ENCODE peak calls at places on chromosome 4, in seven cellular contexts. B is testis, P is stomach, G is tibial nerve, V is tibial artery, X is HCT116, W is astrocyte. I is an unnamed sample.

GRCh38 chr4:20354120-20354519 is 102.4 kb downstream of the SLIT2 start:
- DNase-seq in X (no peak), W (no peak), V (no peak), P (no peak), B (no peak), G (no peak), I (no peak)

GRCh38 chr4:168522371-168522770 is 25.5 kb downstream of the PALLD start:
- DNase-seq in W (no peak), B (no peak), G (no peak), P (no peak), V (no peak), X (no peak), I (no peak)

GRCh38 chr4:154332681-154333421 is 158.7 kb downstream of the DCHS2 start:
- DNase-seq in B (peak), P (no peak), V (no peak), W (no peak), G (no peak), X (no peak), I (no peak)

GRCh38 chr4:113678651-113679050 is 82.9 kb downstream of the CAMK2D start:
- DNase-seq in P (no peak), X (no peak), G (no peak), V (no peak), W (no peak), B (no peak), I (no peak)

GRCh38 chr4:101693842-101694398 is 96.6 kb upstream of the BANK1 start:
- DNase-seq in G (no peak), W (no peak), V (no peak), X (no peak), B (no peak), P (no peak), I (peak)

GRCh38 chr4:138775890-138776289 is 239.7 kb upstream of the NOCT start:
- DNase-seq in B (no peak), W (no peak), V (no peak), G (no peak), X (no peak), P (no peak), I (no peak)

GRCh38 chr4:153232768-153233167 is 28.5 kb downstream of the TRIM2 start:
- DNase-seq in V (no peak), B (no peak), P (peak), W (no peak), G (no peak), X (peak), I (no peak)

GRCh38 chr4:89303177-89303576 is 4.4 kb downstream of the GPRIN3 start:
- DNase-seq in P (no peak), V (no peak), W (no peak), B (no peak), X (no peak), G (no peak), I (no peak)

GRCh38 chr4:27714073-27714472 is 853.4 kb downstream of the STIM2 start:
- DNase-seq in V (no peak), X (no peak), W (no peak), P (no peak), G (no peak), B (no peak), I (peak)

GRCh38 chr4:15688056-15688455 is 6.4 kb downstream of the FAM200B start:
- DNase-seq in V (no peak), G (no peak), W (no peak), P (no peak), X (no peak), B (no peak), I (no peak)

GRCh38 chr4:166165829-166166420 is 292.9 kb downstream of the TLL1 start:
- DNase-seq in G (no peak), B (peak), X (peak), V (no peak), P (no peak), W (peak), I (peak)

GRCh38 chr4:22052076-22052475 is 103.5 kb upstream of the KCNIP4 start:
- DNase-seq in G (no peak), W (no peak), X (no peak), V (no peak), B (no peak), P (no peak), I (no peak)

GRCh38 chr4:71221510-71222466 is 117.0 kb upstream of the SLC4A4 start:
- DNase-seq in G (no peak), W (no peak), P (no peak), V (no peak), B (no peak), X (no peak), I (no peak)

GRCh38 chr4:159455675-159456235 is 352.9 kb downstream of the RAPGEF2 start:
- DNase-seq in G (no peak), B (peak), X (peak), W (peak), P (no peak), V (no peak), I (peak)

GRCh38 chr4:3442959-3443749 is 1.4 kb downstream of the HGFAC start:
- DNase-seq in B (peak), G (no peak), V (no peak), P (peak), W (no peak), X (no peak), I (peak)

GRCh38 chr4:71752383-71753042 is 31.4 kb downstream of the GC start:
- DNase-seq in V (no peak), X (no peak), B (no peak), P (no peak), W (no peak), G (no peak), I (no peak)

GRCh38 chr4:113406723-113407016 is 354.9 kb downstream of the CAMK2D start:
- DNase-seq in X (no peak), P (no peak), B (no peak), W (no peak), G (no peak), V (no peak), I (no peak)

GRCh38 chr4:123250843-123251242 is 145.8 kb upstream of the SPRY1 start:
- DNase-seq in B (peak), W (peak), V (no peak), P (no peak), G (peak), X (no peak), I (no peak)

GRCh38 chr4:124940387-124940786 is 227.9 kb upstream of the ANKRD50 start:
- DNase-seq in W (peak), G (no peak), X (peak), P (no peak), B (no peak), V (no peak), I (peak)

GRCh38 chr4:83223781-83224180 is 60.8 kb downstream of the COQ2 start:
- DNase-seq in V (no peak), B (no peak), P (no peak), X (no peak), G (no peak), W (peak), I (no peak)

GRCh38 chr4:188178806-188179205 is 39.6 kb downstream of the TRIML1 start:
- DNase-seq in V (no peak), X (no peak), B (no peak), W (no peak), P (no peak), G (no peak), I (no peak)

GRCh38 chr4:156790866-156791265 is 180.7 kb downstream of the PDGFC start:
- DNase-seq in X (no peak), P (no peak), W (peak), V (no peak), B (no peak), G (no peak), I (no peak)

GRCh38 chr4:158229768-158230167 is 19.5 kb downstream of the TMEM144 start:
- DNase-seq in W (no peak), P (no peak), X (no peak), G (no peak), V (no peak), B (no peak), I (no peak)

GRCh38 chr4:146244496-146244895 is 30.2 kb downstream of the REELD1 start:
- DNase-seq in P (no peak), W (no peak), X (no peak), B (no peak), V (no peak), G (no peak), I (no peak)

GRCh38 chr4:48588230-48588943 is 98.3 kb downstream of the ZAR1 start:
- DNase-seq in X (no peak), P (no peak), G (no peak), B (no peak), V (no peak), W (no peak), I (no peak)

GRCh38 chr4:54695359-54696149 is 37.8 kb downstream of the KIT start:
- DNase-seq in V (no peak), X (no peak), P (no peak), B (no peak), W (no peak), G (no peak), I (no peak)

GRCh38 chr4:142713282-142714030 is 132.6 kb downstream of the INPP4B start:
- DNase-seq in G (no peak), P (no peak), V (no peak), B (no peak), W (no peak), X (no peak), I (no peak)

GRCh38 chr4:8403173-8403753 is 37.3 kb downstream of the ACOX3 start:
- DNase-seq in B (peak), P (peak), V (peak), W (peak), X (peak), G (peak), I (peak)

GRCh38 chr4:8401665-8402064 is 38.9 kb downstream of the ACOX3 start:
- DNase-seq in X (no peak), W (no peak), G (no peak), V (no peak), B (no peak), P (no peak), I (no peak)

GRCh38 chr4:8402181-8402597 is 38.3 kb downstream of the ACOX3 start:
- DNase-seq in B (no peak), G (no peak), W (no peak), P (no peak), V (peak), X (no peak), I (no peak)

GRCh38 chr4:8403981-8404380 is 36.5 kb downstream of the ACOX3 start:
- DNase-seq in W (no peak), B (no peak), X (no peak), V (no peak), G (no peak), P (no peak), I (no peak)

DNA sequence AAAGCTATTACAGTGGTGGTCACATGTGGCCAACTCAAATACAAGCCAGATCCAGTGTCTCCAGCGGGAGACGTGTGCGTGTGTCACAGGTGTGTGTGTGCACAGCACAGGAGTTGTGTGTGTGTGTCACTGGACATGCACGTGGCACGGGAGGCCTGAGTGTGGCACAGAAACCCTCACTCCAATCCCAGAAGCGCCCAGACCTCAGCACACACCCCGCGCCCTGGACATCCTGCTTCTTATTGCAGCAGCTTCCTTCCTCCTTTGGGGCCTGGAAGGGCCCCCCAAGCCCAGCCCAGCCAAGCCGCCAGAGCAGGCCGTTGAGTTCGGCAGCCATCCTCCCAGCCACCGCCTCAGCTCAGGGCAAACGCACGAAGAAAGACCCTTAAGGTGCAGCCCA is 37.9 kb downstream of the ACOX3 start:
- DNase-seq in P (no peak), W (no peak), V (peak), X (no peak), B (peak), G (no peak), I (no peak)
- H3K27ac ChIP-seq in P (peak), W (no peak), V (peak), X (no peak), B (no peak), G (peak), I (peak)

DNA sequence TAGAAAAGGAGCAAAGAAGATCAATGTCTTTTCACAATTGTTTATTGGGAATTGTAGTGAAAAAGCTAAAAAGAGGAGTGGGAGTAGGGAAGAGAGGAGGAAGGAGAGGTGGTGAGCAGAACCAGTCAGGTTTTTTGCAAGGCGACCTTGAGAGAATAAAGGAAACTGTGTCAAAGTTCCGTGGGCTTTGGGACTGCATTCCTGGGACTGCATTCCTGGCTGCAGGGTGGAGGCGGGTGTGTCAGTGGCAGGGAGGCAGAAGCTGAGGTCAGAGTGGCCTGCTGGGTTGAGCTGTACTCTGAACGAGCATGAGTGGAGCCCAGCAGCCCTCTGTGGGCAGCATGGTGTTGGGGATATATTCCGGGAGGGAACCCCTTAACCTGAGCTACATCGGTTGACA is 66.8 kb upstream of the UCP1 start:
- DNase-seq in V (no peak), W (peak), P (peak), B (peak), X (peak), G (no peak), I (peak)
- TF ChIP-seq CTCF in V (no peak), W (no peak), P (no peak), B (no peak), X (no peak), G (no peak), I (no peak)

GRCh38 chr4:184099541-184099966 is 118.1 kb downstream of the ENPP6 start:
- DNase-seq in W (no peak), B (no peak), X (no peak), V (no peak), G (no peak), P (no peak), I (no peak)
- H3K27ac ChIP-seq in W (no peak), B (no peak), X (no peak), V (no peak), G (no peak), P (no peak), I (no peak)

GRCh38 chr4:24915121-24915922 is 2.5 kb upstream of the CCDC149 start:
- DNase-seq in G (no peak), W (no peak), X (no peak), B (peak), P (no peak), V (no peak), I (no peak)

GRCh38 chr4:24914460-24914859 is 1.6 kb upstream of the CCDC149 start:
- DNase-seq in W (no peak), V (no peak), X (no peak), G (no peak), P (no peak), B (no peak), I (no peak)

GRCh38 chr4:24913099-24913445 is 230 bp upstream of the CCDC149 start:
- DNase-seq in W (no peak), G (no peak), V (no peak), B (peak), P (no peak), X (no peak), I (no peak)

GRCh38 chr4:24910504-24910903 is 2.3 kb downstream of the CCDC149 start:
- DNase-seq in P (no peak), B (no peak), X (no peak), V (no peak), G (no peak), W (peak), I (no peak)

GRCh38 chr4:24912252-24913098 is at the start of gene CCDC149:
- DNase-seq in X (peak), P (peak), W (peak), G (peak), V (peak), B (peak), I (peak)
- TF ChIP-seq CTCF in X (no peak), P (no peak), W (no peak), G (no peak), V (no peak), B (no peak), I (no peak)

GRCh38 chr4:119040261-119040660 is 95.4 kb upstream of the MYOZ2 start:
- DNase-seq in B (no peak), G (no peak), X (no peak), P (no peak), V (no peak), W (peak), I (no peak)

GRCh38 chr4:119039160-119039559 is 96.5 kb upstream of the MYOZ2 start:
- DNase-seq in G (no peak), P (no peak), W (no peak), X (no peak), B (no peak), V (no peak), I (no peak)

GRCh38 chr4:119039779-119040178 is 95.9 kb upstream of the MYOZ2 start:
- DNase-seq in G (no peak), X (peak), W (no peak), P (no peak), B (no peak), V (no peak), I (no peak)

GRCh38 chr4:119041951-119042560 is 93.6 kb upstream of the MYOZ2 start:
- DNase-seq in B (peak), V (peak), G (no peak), X (peak), P (peak), W (peak), I (peak)

GRCh38 chr4:119040711-119041185 is 94.9 kb upstream of the MYOZ2 start:
- DNase-seq in X (no peak), G (no peak), W (peak), V (no peak), B (no peak), P (no peak), I (no peak)
- H3K27ac ChIP-seq in X (no peak), G (peak), W (peak), V (peak), B (peak), P (peak), I (no peak)

GRCh38 chr4:119212964-119213606 is 572 bp downstream of the USP53 start:
- DNase-seq in X (peak), P (peak), W (peak), G (peak), B (peak), V (peak), I (peak)
- TF ChIP-seq CTCF in X (peak), P (peak), W (peak), G (no peak), B (no peak), V (no peak), I (peak)

GRCh38 chr4:95450294-95450693 is 98.5 kb downstream of the UNC5C start:
- DNase-seq in P (no peak), W (no peak), B (no peak), V (no peak), X (no peak), G (no peak), I (no peak)

GRCh38 chr4:95446204-95446603 is 102.6 kb downstream of the UNC5C start:
- DNase-seq in B (no peak), G (no peak), X (no peak), P (no peak), W (no peak), V (no peak), I (no peak)

GRCh38 chr4:95439896-95440295 is 108.9 kb downstream of the UNC5C start:
- DNase-seq in W (no peak), G (no peak), B (no peak), X (no peak), P (no peak), V (no peak), I (no peak)

DNA sequence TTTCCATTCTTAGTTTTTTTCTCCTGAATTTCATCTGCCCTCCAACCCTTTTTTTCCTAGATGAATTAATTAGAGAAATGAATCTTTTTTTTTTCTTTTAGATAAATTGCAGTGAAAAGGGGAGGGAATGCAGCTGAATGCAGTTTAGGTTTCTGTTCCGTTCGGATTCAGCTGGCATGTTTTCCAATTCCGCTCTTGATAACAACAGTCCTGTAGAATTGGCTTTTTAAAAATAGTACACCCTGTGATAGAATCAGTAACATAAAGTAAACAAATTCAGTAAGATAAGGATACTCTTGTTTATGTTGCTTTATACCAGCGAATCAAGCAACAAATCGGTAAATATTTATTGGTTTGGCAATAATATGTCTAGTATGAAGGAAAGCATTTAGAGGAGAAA is 103.5 kb downstream of the UNC5C start:
- DNase-seq in X (no peak), W (no peak), G (no peak), V (no peak), B (no peak), P (no peak), I (no peak)
- H3K27ac ChIP-seq in X (no peak), W (no peak), G (no peak), V (no peak), B (no peak), P (no peak), I (no peak)

DNA sequence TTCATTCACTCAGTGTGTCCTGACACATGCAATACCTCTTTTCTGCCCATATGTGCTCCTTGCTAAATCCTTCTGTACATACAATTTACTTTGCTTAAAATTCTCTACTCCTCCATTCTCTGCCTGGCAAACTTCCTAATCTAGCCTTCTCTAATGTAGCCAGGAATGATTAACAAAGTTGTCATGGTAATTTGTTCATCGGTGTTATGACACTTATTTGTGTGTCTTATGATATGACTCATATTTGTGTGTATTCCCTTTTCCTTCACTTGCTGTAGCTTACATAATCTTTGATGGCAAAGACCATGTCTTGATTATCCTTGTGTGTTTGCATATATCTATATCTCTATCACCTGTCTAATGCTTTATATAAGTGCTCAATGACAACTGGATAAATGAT is 133.3 kb downstream of the COL25A1 start:
- DNase-seq in V (no peak), P (no peak), X (no peak), W (peak), B (no peak), G (no peak), I (no peak)
- TF ChIP-seq CTCF in V (no peak), P (no peak), X (no peak), W (no peak), B (no peak), G (no peak), I (no peak)

DNA sequence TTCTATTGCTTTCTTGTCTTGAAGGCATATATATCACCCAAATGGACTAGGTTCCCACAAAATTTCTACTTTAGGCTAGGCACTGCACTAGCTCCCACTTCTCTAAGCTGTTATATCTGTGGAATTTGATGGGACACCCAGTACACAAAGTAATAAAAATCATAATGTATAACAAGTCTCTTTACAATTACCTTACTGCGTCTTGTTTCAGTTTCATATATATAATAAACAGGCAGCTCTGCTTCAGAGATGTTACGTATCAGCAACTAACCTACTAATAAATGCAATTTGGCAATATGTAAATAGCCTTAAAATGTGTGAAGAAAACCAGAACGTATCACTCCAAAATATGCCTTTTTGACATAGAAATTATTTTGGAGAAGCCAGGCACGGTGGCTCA is 42.0 kb upstream of the UGDH start:
- DNase-seq in B (no peak), V (no peak), W (no peak), X (no peak), P (no peak), G (no peak), I (no peak)
- H3K27ac ChIP-seq in B (no peak), V (no peak), W (no peak), X (no peak), P (peak), G (no peak), I (no peak)

GRCh38 chr4:7320413-7320812 is 114.3 kb downstream of the PSAPL1 start:
- DNase-seq in X (no peak), P (no peak), W (no peak), V (no peak), G (no peak), B (no peak), I (no peak)
- TF ChIP-seq CTCF in X (no peak), P (no peak), W (no peak), V (no peak), G (no peak), B (no peak), I (no peak)